ENCODE peak calls at places on chromosomes 7 and 10, in nine cellular contexts. X, H, A, K, I, B, Z, Q and U are unnamed samples.

GRCh38 chr10:75530337-75530736 is 98.9 kb downstream of the LRMDA start:
- DNase-seq in X (no peak), H (no peak), A (peak), K (peak), I (no peak), B (no peak), Z (no peak), Q (peak), U (peak)

GRCh38 chr7:3307437-3307836 is 6.4 kb downstream of the SDK1 start:
- DNase-seq in X (no peak), H (no peak), A (no peak), K (no peak), I (no peak), B (no peak), Z (no peak), Q (no peak), U (no peak)

GRCh38 chr7:96388166-96388565 is 66.3 kb upstream of the SLC25A13 start:
- DNase-seq in X (no peak), H (no peak), A (no peak), K (peak), I (no peak), B (no peak), Z (no peak), Q (no peak), U (peak)

GRCh38 chr7:135930565-135931423 is 46.4 kb downstream of the MTPN start:
- DNase-seq in X (no peak), H (peak), A (peak), K (peak), I (no peak), B (no peak), Z (no peak), Q (peak), U (peak)

GRCh38 chr7:74478671-74479065 is 25.0 kb downstream of the GTF2IRD1 start:
- DNase-seq in X (no peak), H (no peak), A (no peak), K (no peak), I (no peak), B (no peak), Z (no peak), Q (no peak), U (no peak)

GRCh38 chr10:86693721-86694369 is 25.5 kb downstream of the LDB3 start:
- DNase-seq in X (no peak), H (peak), A (peak), K (peak), I (no peak), B (peak), Z (peak), Q (peak), U (peak)

GRCh38 chr7:101650579-101651081 is 21.5 kb upstream of the MYL10 start:
- DNase-seq in X (no peak), H (no peak), A (no peak), K (no peak), I (no peak), B (no peak), Z (no peak), Q (no peak), U (no peak)

GRCh38 chr10:12615296-12616220 is 266.2 kb downstream of the CAMK1D start:
- DNase-seq in X (no peak), H (no peak), A (no peak), K (no peak), I (no peak), B (no peak), Z (no peak), Q (no peak), U (no peak)

GRCh38 chr10:120824864-120825263 is 26.3 kb upstream of the WDR11 start:
- DNase-seq in X (no peak), H (no peak), A (peak), K (peak), I (no peak), B (no peak), Z (no peak), Q (peak), U (peak)

GRCh38 chr7:138837627-138838026 is 39.6 kb upstream of the ATP6V0A4 start:
- DNase-seq in X (peak), H (peak), A (no peak), K (no peak), I (no peak), B (no peak), Z (no peak), Q (no peak), U (peak)

GRCh38 chr10:24168258-24169170 is 40.4 kb upstream of the KIAA1217 start:
- DNase-seq in X (no peak), H (peak), A (no peak), K (no peak), I (no peak), B (no peak), Z (no peak), Q (no peak), U (no peak)

GRCh38 chr10:87991946-87992345 is 128.5 kb downstream of the PTEN start:
- DNase-seq in X (no peak), H (no peak), A (no peak), K (peak), I (no peak), B (no peak), Z (no peak), Q (no peak), U (no peak)

GRCh38 chr7:39525926-39526325 is 40.3 kb upstream of the YAE1 start:
- DNase-seq in X (no peak), H (no peak), A (no peak), K (no peak), I (no peak), B (no peak), Z (no peak), Q (no peak), U (peak)

GRCh38 chr7:43568529-43568928 is 14.4 kb upstream of the STK17A start:
- DNase-seq in X (no peak), H (no peak), A (no peak), K (no peak), I (no peak), B (no peak), Z (peak), Q (no peak), U (peak)

GRCh38 chr7:3552499-3552898 is 251.4 kb downstream of the SDK1 start:
- DNase-seq in X (no peak), H (no peak), A (no peak), K (no peak), I (no peak), B (no peak), Z (no peak), Q (no peak), U (peak)

GRCh38 chr10:101829561-101830315 is 11.5 kb upstream of the OGA start:
- DNase-seq in X (peak), H (no peak), A (no peak), K (no peak), I (peak), B (peak), Z (peak), Q (peak), U (peak)

GRCh38 chr7:5615190-5616070 is 166.0 kb downstream of the RNF216 start:
- DNase-seq in X (no peak), H (no peak), A (no peak), K (no peak), I (no peak), B (no peak), Z (no peak), Q (no peak), U (no peak)

DNA sequence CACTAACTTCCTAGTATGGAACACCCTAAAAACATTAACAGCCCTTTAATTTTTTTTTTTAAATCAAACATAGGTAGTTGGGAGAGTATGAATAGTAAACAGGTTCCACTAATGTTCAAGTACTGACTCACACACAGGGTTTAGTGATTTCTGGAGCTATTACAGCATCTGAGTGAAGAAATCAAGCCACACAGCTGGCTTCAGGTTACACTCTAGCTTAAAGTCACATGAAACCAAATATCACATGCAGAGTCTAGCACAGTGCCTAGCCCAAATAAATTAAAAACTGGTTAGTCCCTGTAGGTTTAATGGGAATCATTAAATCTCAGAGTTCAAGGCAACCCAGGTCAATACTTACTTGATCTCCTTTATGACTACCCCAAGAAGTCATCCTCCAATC is 11.6 kb downstream of the PANK1 start:
- DNase-seq in X (no peak), H (no peak), A (peak), K (peak), I (no peak), B (no peak), Z (no peak), Q (no peak), U (peak)
- H3K4me3 ChIP-seq in X (no peak), H (no peak), A (no peak), K (no peak), I (peak), B (no peak), Z (no peak), Q (no peak), U (no peak)

DNA sequence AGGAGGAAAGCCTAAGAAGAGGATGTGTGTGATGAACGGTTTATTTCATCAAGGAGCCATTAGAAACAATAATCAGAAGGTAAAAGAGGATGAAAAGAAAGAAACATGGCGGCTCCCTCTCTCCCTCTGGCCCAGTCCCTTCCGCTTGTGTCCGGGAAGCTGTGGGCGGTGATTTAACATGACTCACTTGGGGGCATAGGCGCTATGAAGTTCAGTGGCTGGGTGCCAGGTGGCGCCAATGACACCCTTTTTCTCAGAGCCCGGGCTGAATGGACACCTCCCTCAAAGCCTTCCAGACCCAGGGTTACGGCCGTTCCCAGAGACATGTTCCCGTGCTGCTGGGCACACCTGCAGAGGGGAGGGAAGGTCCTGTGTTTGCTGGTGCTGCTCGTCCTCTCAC is 244.0 kb downstream of the SKAP2 start:
- DNase-seq in X (no peak), H (no peak), A (peak), K (no peak), I (no peak), B (no peak), Z (no peak), Q (peak), U (peak)
- TF ChIP-seq CTCF in X (no peak), H (no peak), A (no peak), K (no peak), I (no peak), B (no peak), Z (no peak), Q (peak), U (no peak)

DNA sequence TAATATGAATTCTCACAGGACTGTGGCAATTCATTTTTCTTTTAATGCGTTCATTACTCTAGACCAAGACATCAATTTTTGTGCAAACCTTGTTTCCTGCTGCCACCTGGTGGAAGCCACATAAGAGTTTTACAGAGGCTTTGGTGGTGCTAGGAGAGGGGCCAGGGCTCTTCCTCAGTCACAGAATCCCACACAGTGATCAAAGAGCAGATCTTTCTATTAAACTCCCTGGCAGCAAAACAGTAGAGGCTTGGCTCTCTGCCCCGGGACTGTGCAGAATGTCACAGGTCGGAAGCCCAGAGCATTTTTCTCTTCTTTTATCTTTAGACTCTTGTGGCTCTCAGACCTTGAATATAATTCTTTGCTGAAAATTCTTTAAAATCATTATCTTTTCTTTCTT is 506.4 kb upstream of the C7orf33 start:
- DNase-seq in X (no peak), H (peak), A (peak), K (peak), I (no peak), B (peak), Z (no peak), Q (peak), U (peak)
- H3K4me3 ChIP-seq in X (no peak), H (no peak), A (no peak), K (no peak), I (no peak), B (no peak), Z (no peak), Q (no peak), U (no peak)

DNA sequence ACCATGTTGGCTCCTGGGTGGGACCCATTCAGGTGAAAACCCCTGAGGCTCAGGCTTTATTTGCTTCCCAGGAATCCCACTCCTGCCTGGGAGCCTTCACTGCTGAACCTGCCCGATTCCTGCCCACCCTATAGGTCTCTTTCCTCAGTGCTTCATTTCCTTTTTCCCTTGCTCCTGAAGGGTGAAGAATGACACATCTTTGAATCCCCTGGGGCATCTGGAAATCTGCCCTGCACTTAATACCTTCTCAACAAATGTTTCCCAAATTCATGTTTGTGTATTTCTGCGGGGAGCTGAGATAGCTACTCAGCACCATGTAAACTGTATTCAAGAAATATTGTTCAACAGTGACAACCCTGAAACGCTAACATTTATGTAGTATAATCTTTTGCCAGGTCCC is 10.3 kb upstream of the PCBD1 start:
- DNase-seq in X (no peak), H (no peak), A (no peak), K (no peak), I (no peak), B (no peak), Z (no peak), Q (no peak), U (no peak)
- TF ChIP-seq CTCF in X (no peak), H (no peak), A (no peak), K (no peak), I (no peak), B (no peak), Z (no peak), Q (no peak), U (no peak)

GRCh38 chr10:91908358-91909177 is 718 bp downstream of the FGFBP3 start:
- DNase-seq in X (peak), H (peak), A (peak), K (peak), I (peak), B (peak), Z (peak), Q (peak), U (peak)
- H3K4me3 ChIP-seq in X (peak), H (peak), A (peak), K (peak), I (peak), B (peak), Z (peak), Q (peak), U (peak)

GRCh38 chr7:98040626-98041025 is 50.6 kb upstream of the OCM2 start:
- DNase-seq in X (no peak), H (no peak), A (no peak), K (no peak), I (no peak), B (no peak), Z (no peak), Q (no peak), U (no peak)

GRCh38 chr7:98034044-98035035 is 44.3 kb upstream of the OCM2 start:
- DNase-seq in X (no peak), H (no peak), A (no peak), K (no peak), I (no peak), B (peak), Z (peak), Q (peak), U (no peak)

GRCh38 chr7:98038731-98039130 is 48.7 kb upstream of the OCM2 start:
- DNase-seq in X (no peak), H (no peak), A (no peak), K (no peak), I (no peak), B (peak), Z (no peak), Q (no peak), U (no peak)
- TF ChIP-seq CTCF in X (no peak), H (no peak), A (no peak), K (no peak), I (no peak), B (no peak), Z (no peak), Q (no peak), U (no peak)

GRCh38 chr7:100431286-100431735 is 1.7 kb downstream of the MEPCE start:
- DNase-seq in X (no peak), H (no peak), A (no peak), K (no peak), I (no peak), B (peak), Z (no peak), Q (peak), U (no peak)
- H3K4me3 ChIP-seq in X (peak), H (no peak), A (no peak), K (peak), I (peak), B (peak), Z (peak), Q (peak), U (peak)

GRCh38 chr10:99534939-99535763 is 2.4 kb downstream of the NKX2-3 start:
- DNase-seq in X (no peak), H (no peak), A (peak), K (peak), I (no peak), B (no peak), Z (no peak), Q (peak), U (peak)
- TF ChIP-seq CTCF in X (no peak), H (no peak), A (no peak), K (no peak), I (no peak), B (no peak), Z (no peak), Q (peak), U (no peak)